ENCODE peak calls at places on chromosomes 7 and 10, in eight cellular contexts. B is ascending aorta; R is right cardiac atrium; O is sciatic nerve; I is activated CD4-positive, alpha-beta T cell treated with anti-CD3 and anti-CD28 coated beads, Interleukin-2, amount 50 U/mL, for 24 hours; U is dermis blood vessel endothelial cell; F is Ammon's horn; S is stimulated activated CD4-positive, alpha-beta T cell treated with anti-CD3 and anti-CD28 coated beads, Interleukin-12 subunit alpha, Interleukin-12 subunit beta, amount 100 ng/mL, for 4 hours. M is an unnamed sample.

GRCh38 chr7:4670791-4671190 is 11.3 kb upstream of the FOXK1 start:
- DNase-seq in U (no peak), F (no peak), S (no peak), I (no peak), R (no peak), B (no peak), O (no peak), M (no peak)

GRCh38 chr10:71753960-71754505 is 19.3 kb downstream of the VSIR start:
- DNase-seq in B (no peak), R (no peak), S (no peak), F (no peak), I (no peak), U (no peak), O (no peak), M (no peak)

GRCh38 chr7:29196971-29197370 is 2.4 kb downstream of the CHN2 start:
- DNase-seq in I (no peak), F (no peak), O (no peak), R (no peak), U (no peak), S (no peak), B (no peak), M (no peak)

GRCh38 chr10:6476989-6477388 is 103.1 kb downstream of the PRKCQ start:
- DNase-seq in B (no peak), I (no peak), U (no peak), R (no peak), O (no peak), F (no peak), S (no peak), M (no peak)

GRCh38 chr10:6399241-6399701 is 180.8 kb downstream of the PRKCQ start:
- DNase-seq in F (peak; percentile 83), R (no peak), B (no peak), I (no peak), O (no peak), S (no peak), U (peak; percentile 47), M (peak; percentile 41)

GRCh38 chr7:76198202-76198601 is 3.5 kb upstream of the SRRM3 start:
- DNase-seq in O (no peak), S (no peak), I (no peak), B (no peak), R (no peak), F (no peak), U (no peak), M (no peak)

GRCh38 chr10:107583974-107584373 is 419.5 kb upstream of the SORCS1 start:
- DNase-seq in B (no peak), R (no peak), U (no peak), O (no peak), S (no peak), F (no peak), I (no peak), M (no peak)

GRCh38 chr10:60282771-60283353 is 106.8 kb downstream of the ANK3 start:
- DNase-seq in O (no peak), U (peak; percentile 80), I (no peak), B (no peak), R (no peak), S (no peak), F (peak; percentile 39), M (no peak)

GRCh38 chr7:2417981-2418481 is 14.6 kb downstream of the CHST12 start:
- DNase-seq in U (no peak), R (peak; percentile 64), O (no peak), F (no peak), S (peak; percentile 22), I (peak; percentile 9), B (no peak), M (peak; percentile 63)

GRCh38 chr10:77710081-77710551 is 72.5 kb upstream of the KCNMA1 start:
- DNase-seq in O (no peak), S (no peak), R (no peak), F (no peak), U (no peak), B (peak; percentile 58), I (no peak), M (no peak)

M was measured in left cardiac atrium.